ENCODE peak calls at places on chromosomes 6 and 20, in ten cellular contexts. One of them, this sample, is unnamed.

GRCh38 chr6:130681028-130681427 is 146.2 kb upstream of the SMLR1 start:
- DNase-seq in hepatic stellate cell: peak; percentile 19
- DNase-seq in activated CD4-positive, alpha-beta T cell treated with anti-CD3 and anti-CD28 coated beads, Interleukin-2, amount 50 U/mL, for 1 hour: no peak
- DNase-seq in neural crest cell: no peak
- DNase-seq in naive thymus-derived CD8-positive, alpha-beta T cell: no peak
- DNase-seq in AG04450: no peak
- DNase-seq in Calu3: no peak
- DNase-seq in GM23338: no peak
- DNase-seq in D341Med: no peak
- DNase-seq in central memory CD8-positive, alpha-beta T cell: no peak
- DNase-seq in this sample: no peak

GRCh38 chr6:148493374-148493773 is 150.7 kb downstream of the SASH1 start:
- DNase-seq in Calu3: no peak
- DNase-seq in hepatic stellate cell: no peak
- DNase-seq in central memory CD8-positive, alpha-beta T cell: no peak
- DNase-seq in D341Med: no peak
- DNase-seq in naive thymus-derived CD8-positive, alpha-beta T cell: no peak
- DNase-seq in neural crest cell: no peak
- DNase-seq in activated CD4-positive, alpha-beta T cell treated with anti-CD3 and anti-CD28 coated beads, Interleukin-2, amount 50 U/mL, for 1 hour: no peak
- DNase-seq in GM23338: no peak
- DNase-seq in AG04450: no peak
- DNase-seq in this sample: no peak

GRCh38 chr6:106870824-106871300 is 103.7 kb downstream of the CD24 start:
- DNase-seq in naive thymus-derived CD8-positive, alpha-beta T cell: no peak
- DNase-seq in activated CD4-positive, alpha-beta T cell treated with anti-CD3 and anti-CD28 coated beads, Interleukin-2, amount 50 U/mL, for 1 hour: no peak
- DNase-seq in neural crest cell: no peak
- DNase-seq in D341Med: no peak
- DNase-seq in central memory CD8-positive, alpha-beta T cell: no peak
- DNase-seq in Calu3: peak; percentile 15
- DNase-seq in hepatic stellate cell: no peak
- DNase-seq in AG04450: no peak
- DNase-seq in GM23338: no peak
- DNase-seq in this sample: no peak

GRCh38 chr20:57211949-57212889 is 54.2 kb downstream of the BMP7 start:
- DNase-seq in Calu3: peak; percentile 87
- DNase-seq in AG04450: peak; percentile 44
- DNase-seq in activated CD4-positive, alpha-beta T cell treated with anti-CD3 and anti-CD28 coated beads, Interleukin-2, amount 50 U/mL, for 1 hour: no peak
- DNase-seq in neural crest cell: peak; percentile 51
- DNase-seq in naive thymus-derived CD8-positive, alpha-beta T cell: no peak
- DNase-seq in hepatic stellate cell: peak; percentile 38
- DNase-seq in D341Med: peak; percentile 52
- DNase-seq in central memory CD8-positive, alpha-beta T cell: no peak
- DNase-seq in GM23338: peak; percentile 71
- DNase-seq in this sample: no peak

GRCh38 chr6:14035448-14035847 is 82.1 kb upstream of the CD83 start:
- DNase-seq in naive thymus-derived CD8-positive, alpha-beta T cell: no peak
- DNase-seq in neural crest cell: no peak
- DNase-seq in activated CD4-positive, alpha-beta T cell treated with anti-CD3 and anti-CD28 coated beads, Interleukin-2, amount 50 U/mL, for 1 hour: no peak
- DNase-seq in GM23338: peak; percentile 82
- DNase-seq in Calu3: peak; percentile 9
- DNase-seq in AG04450: peak; percentile 94
- DNase-seq in hepatic stellate cell: peak; percentile 53
- DNase-seq in central memory CD8-positive, alpha-beta T cell: no peak
- DNase-seq in D341Med: no peak
- DNase-seq in this sample: peak; percentile 70

GRCh38 chr6:128520436-128521301 is at the start of gene PTPRK:
- DNase-seq in naive thymus-derived CD8-positive, alpha-beta T cell: peak; percentile 92
- DNase-seq in hepatic stellate cell: peak; percentile 86
- DNase-seq in activated CD4-positive, alpha-beta T cell treated with anti-CD3 and anti-CD28 coated beads, Interleukin-2, amount 50 U/mL, for 1 hour: peak; percentile 85
- DNase-seq in D341Med: peak; percentile 91
- DNase-seq in central memory CD8-positive, alpha-beta T cell: peak; percentile 60
- DNase-seq in AG04450: peak; percentile 68
- DNase-seq in neural crest cell: peak; percentile 89
- DNase-seq in GM23338: peak; percentile 95
- DNase-seq in Calu3: peak; percentile 96
- DNase-seq in this sample: peak; percentile 93

GRCh38 chr6:10518461-10519216 is 2.5 kb upstream of the GCNT2 start:
- DNase-seq in D341Med: no peak
- DNase-seq in naive thymus-derived CD8-positive, alpha-beta T cell: no peak
- DNase-seq in hepatic stellate cell: no peak
- DNase-seq in central memory CD8-positive, alpha-beta T cell: no peak
- DNase-seq in GM23338: peak; percentile 50
- DNase-seq in activated CD4-positive, alpha-beta T cell treated with anti-CD3 and anti-CD28 coated beads, Interleukin-2, amount 50 U/mL, for 1 hour: no peak
- DNase-seq in Calu3: peak; percentile 39
- DNase-seq in neural crest cell: no peak
- DNase-seq in AG04450: no peak
- DNase-seq in this sample: peak; percentile 63

GRCh38 chr20:10109621-10110020 is 74.8 kb downstream of the ANKEF1 start:
- DNase-seq in GM23338: no peak
- DNase-seq in activated CD4-positive, alpha-beta T cell treated with anti-CD3 and anti-CD28 coated beads, Interleukin-2, amount 50 U/mL, for 1 hour: no peak
- DNase-seq in central memory CD8-positive, alpha-beta T cell: no peak
- DNase-seq in naive thymus-derived CD8-positive, alpha-beta T cell: no peak
- DNase-seq in Calu3: no peak
- DNase-seq in hepatic stellate cell: no peak
- DNase-seq in AG04450: no peak
- DNase-seq in D341Med: no peak
- DNase-seq in neural crest cell: no peak
- DNase-seq in this sample: no peak

GRCh38 chr20:21571841-21572690 is 58.2 kb upstream of the NKX2-2 start:
- DNase-seq in naive thymus-derived CD8-positive, alpha-beta T cell: peak; percentile 26
- DNase-seq in central memory CD8-positive, alpha-beta T cell: no peak
- DNase-seq in D341Med: peak; percentile 60
- DNase-seq in AG04450: no peak
- DNase-seq in activated CD4-positive, alpha-beta T cell treated with anti-CD3 and anti-CD28 coated beads, Interleukin-2, amount 50 U/mL, for 1 hour: peak; percentile 10
- DNase-seq in GM23338: peak; percentile 58
- DNase-seq in neural crest cell: no peak
- DNase-seq in Calu3: no peak
- DNase-seq in hepatic stellate cell: peak; percentile 21
- DNase-seq in this sample: no peak

GRCh38 chr20:36084897-36085617 is 69.5 kb upstream of the EPB41L1 start:
- DNase-seq in neural crest cell: no peak
- DNase-seq in Calu3: peak; percentile 73
- DNase-seq in activated CD4-positive, alpha-beta T cell treated with anti-CD3 and anti-CD28 coated beads, Interleukin-2, amount 50 U/mL, for 1 hour: no peak
- DNase-seq in hepatic stellate cell: no peak
- DNase-seq in D341Med: no peak
- DNase-seq in GM23338: no peak
- DNase-seq in AG04450: no peak
- DNase-seq in central memory CD8-positive, alpha-beta T cell: no peak
- DNase-seq in naive thymus-derived CD8-positive, alpha-beta T cell: no peak
- DNase-seq in this sample: no peak

GRCh38 chr6:34981951-34982350 is 92.9 kb downstream of the ANKS1A start:
- DNase-seq in naive thymus-derived CD8-positive, alpha-beta T cell: no peak
- DNase-seq in Calu3: no peak
- DNase-seq in neural crest cell: no peak
- DNase-seq in hepatic stellate cell: peak; percentile 31
- DNase-seq in AG04450: no peak
- DNase-seq in activated CD4-positive, alpha-beta T cell treated with anti-CD3 and anti-CD28 coated beads, Interleukin-2, amount 50 U/mL, for 1 hour: no peak
- DNase-seq in central memory CD8-positive, alpha-beta T cell: no peak
- DNase-seq in GM23338: no peak
- DNase-seq in D341Med: no peak
- DNase-seq in this sample: no peak

GRCh38 chr6:25041676-25042598 is 106.2 kb upstream of the RIPOR2 start:
- DNase-seq in hepatic stellate cell: no peak
- DNase-seq in neural crest cell: no peak
- DNase-seq in Calu3: no peak
- DNase-seq in D341Med: no peak
- DNase-seq in GM23338: peak; percentile 38
- DNase-seq in AG04450: no peak
- DNase-seq in activated CD4-positive, alpha-beta T cell treated with anti-CD3 and anti-CD28 coated beads, Interleukin-2, amount 50 U/mL, for 1 hour: peak; percentile 52
- DNase-seq in naive thymus-derived CD8-positive, alpha-beta T cell: peak; percentile 59
- DNase-seq in central memory CD8-positive, alpha-beta T cell: no peak
- DNase-seq in this sample: no peak

GRCh38 chr20:6333110-6333509 is 210.3 kb upstream of the FERMT1 start:
- DNase-seq in central memory CD8-positive, alpha-beta T cell: no peak
- DNase-seq in GM23338: no peak
- DNase-seq in hepatic stellate cell: no peak
- DNase-seq in Calu3: no peak
- DNase-seq in naive thymus-derived CD8-positive, alpha-beta T cell: no peak
- DNase-seq in neural crest cell: no peak
- DNase-seq in D341Med: no peak
- DNase-seq in activated CD4-positive, alpha-beta T cell treated with anti-CD3 and anti-CD28 coated beads, Interleukin-2, amount 50 U/mL, for 1 hour: no peak
- DNase-seq in AG04450: no peak
- DNase-seq in this sample: no peak

GRCh38 chr6:75117701-75118100 is 88.2 kb downstream of the COL12A1 start:
- DNase-seq in hepatic stellate cell: no peak
- DNase-seq in central memory CD8-positive, alpha-beta T cell: no peak
- DNase-seq in Calu3: no peak
- DNase-seq in neural crest cell: no peak
- DNase-seq in activated CD4-positive, alpha-beta T cell treated with anti-CD3 and anti-CD28 coated beads, Interleukin-2, amount 50 U/mL, for 1 hour: no peak
- DNase-seq in AG04450: no peak
- DNase-seq in D341Med: no peak
- DNase-seq in GM23338: no peak
- DNase-seq in naive thymus-derived CD8-positive, alpha-beta T cell: no peak
- DNase-seq in this sample: no peak

GRCh38 chr6:38420207-38420606 is 219.5 kb downstream of the BTBD9 start:
- DNase-seq in GM23338: no peak
- DNase-seq in activated CD4-positive, alpha-beta T cell treated with anti-CD3 and anti-CD28 coated beads, Interleukin-2, amount 50 U/mL, for 1 hour: no peak
- DNase-seq in neural crest cell: no peak
- DNase-seq in AG04450: no peak
- DNase-seq in D341Med: no peak
- DNase-seq in central memory CD8-positive, alpha-beta T cell: no peak
- DNase-seq in Calu3: no peak
- DNase-seq in naive thymus-derived CD8-positive, alpha-beta T cell: no peak
- DNase-seq in hepatic stellate cell: no peak
- DNase-seq in this sample: no peak

GRCh38 chr6:9397981-9398559 is 962.7 kb upstream of the SLC35B3 start:
- DNase-seq in central memory CD8-positive, alpha-beta T cell: no peak
- DNase-seq in GM23338: no peak
- DNase-seq in naive thymus-derived CD8-positive, alpha-beta T cell: no peak
- DNase-seq in activated CD4-positive, alpha-beta T cell treated with anti-CD3 and anti-CD28 coated beads, Interleukin-2, amount 50 U/mL, for 1 hour: no peak
- DNase-seq in neural crest cell: no peak
- DNase-seq in Calu3: peak; percentile 43
- DNase-seq in AG04450: no peak
- DNase-seq in hepatic stellate cell: no peak
- DNase-seq in D341Med: no peak
- DNase-seq in this sample: no peak

GRCh38 chr6:43077981-43078411 is 1.9 kb downstream of the PTK7 start:
- DNase-seq in neural crest cell: no peak
- DNase-seq in activated CD4-positive, alpha-beta T cell treated with anti-CD3 and anti-CD28 coated beads, Interleukin-2, amount 50 U/mL, for 1 hour: no peak
- DNase-seq in Calu3: no peak
- DNase-seq in central memory CD8-positive, alpha-beta T cell: no peak
- DNase-seq in hepatic stellate cell: no peak
- DNase-seq in naive thymus-derived CD8-positive, alpha-beta T cell: no peak
- DNase-seq in D341Med: no peak
- DNase-seq in GM23338: no peak
- DNase-seq in AG04450: no peak
- DNase-seq in this sample: no peak

GRCh38 chr6:168962886-168963285 is 290.8 kb downstream of the THBS2 start:
- DNase-seq in Calu3: no peak
- DNase-seq in activated CD4-positive, alpha-beta T cell treated with anti-CD3 and anti-CD28 coated beads, Interleukin-2, amount 50 U/mL, for 1 hour: no peak
- DNase-seq in naive thymus-derived CD8-positive, alpha-beta T cell: no peak
- DNase-seq in AG04450: no peak
- DNase-seq in hepatic stellate cell: no peak
- DNase-seq in D341Med: no peak
- DNase-seq in GM23338: no peak
- DNase-seq in central memory CD8-positive, alpha-beta T cell: no peak
- DNase-seq in neural crest cell: no peak
- DNase-seq in this sample: no peak

GRCh38 chr6:141830530-141830929 is 302.2 kb upstream of the GJE1 start:
- DNase-seq in GM23338: no peak
- DNase-seq in activated CD4-positive, alpha-beta T cell treated with anti-CD3 and anti-CD28 coated beads, Interleukin-2, amount 50 U/mL, for 1 hour: no peak
- DNase-seq in central memory CD8-positive, alpha-beta T cell: no peak
- DNase-seq in Calu3: no peak
- DNase-seq in AG04450: no peak
- DNase-seq in D341Med: no peak
- DNase-seq in neural crest cell: no peak
- DNase-seq in naive thymus-derived CD8-positive, alpha-beta T cell: no peak
- DNase-seq in hepatic stellate cell: no peak
- DNase-seq in this sample: peak; percentile 10

GRCh38 chr6:49052901-49053300 is 410.2 kb downstream of the MMUT start:
- DNase-seq in naive thymus-derived CD8-positive, alpha-beta T cell: no peak
- DNase-seq in AG04450: no peak
- DNase-seq in D341Med: no peak
- DNase-seq in activated CD4-positive, alpha-beta T cell treated with anti-CD3 and anti-CD28 coated beads, Interleukin-2, amount 50 U/mL, for 1 hour: no peak
- DNase-seq in neural crest cell: no peak
- DNase-seq in central memory CD8-positive, alpha-beta T cell: no peak
- DNase-seq in GM23338: no peak
- DNase-seq in Calu3: no peak
- DNase-seq in hepatic stellate cell: no peak
- DNase-seq in this sample: no peak

GRCh38 chr20:63456429-63457284 is 15.8 kb downstream of the KCNQ2 start:
- DNase-seq in D341Med: no peak
- DNase-seq in central memory CD8-positive, alpha-beta T cell: no peak
- DNase-seq in hepatic stellate cell: peak; percentile 38
- DNase-seq in naive thymus-derived CD8-positive, alpha-beta T cell: no peak
- DNase-seq in AG04450: no peak
- DNase-seq in Calu3: no peak
- DNase-seq in activated CD4-positive, alpha-beta T cell treated with anti-CD3 and anti-CD28 coated beads, Interleukin-2, amount 50 U/mL, for 1 hour: no peak
- DNase-seq in GM23338: no peak
- DNase-seq in neural crest cell: no peak
- DNase-seq in this sample: peak; percentile 65

GRCh38 chr20:38790210-38791053 is 15.1 kb upstream of the PPP1R16B start:
- DNase-seq in AG04450: no peak
- DNase-seq in activated CD4-positive, alpha-beta T cell treated with anti-CD3 and anti-CD28 coated beads, Interleukin-2, amount 50 U/mL, for 1 hour: no peak
- DNase-seq in hepatic stellate cell: no peak
- DNase-seq in naive thymus-derived CD8-positive, alpha-beta T cell: peak; percentile 50
- DNase-seq in D341Med: peak; percentile 74
- DNase-seq in central memory CD8-positive, alpha-beta T cell: no peak
- DNase-seq in neural crest cell: peak; percentile 34
- DNase-seq in Calu3: peak; percentile 22
- DNase-seq in GM23338: peak; percentile 92
- DNase-seq in this sample: no peak

GRCh38 chr6:56528412-56528841 is 114.3 kb downstream of the DST start:
- DNase-seq in D341Med: no peak
- DNase-seq in naive thymus-derived CD8-positive, alpha-beta T cell: no peak
- DNase-seq in central memory CD8-positive, alpha-beta T cell: no peak
- DNase-seq in hepatic stellate cell: peak; percentile 39
- DNase-seq in activated CD4-positive, alpha-beta T cell treated with anti-CD3 and anti-CD28 coated beads, Interleukin-2, amount 50 U/mL, for 1 hour: no peak
- DNase-seq in neural crest cell: no peak
- DNase-seq in GM23338: no peak
- DNase-seq in Calu3: no peak
- DNase-seq in AG04450: peak; percentile 91
- DNase-seq in this sample: no peak

GRCh38 chr6:6696867-6697531 is 108.5 kb downstream of the LY86 start:
- DNase-seq in neural crest cell: peak; percentile 75
- DNase-seq in D341Med: peak; percentile 82
- DNase-seq in activated CD4-positive, alpha-beta T cell treated with anti-CD3 and anti-CD28 coated beads, Interleukin-2, amount 50 U/mL, for 1 hour: no peak
- DNase-seq in hepatic stellate cell: peak; percentile 46
- DNase-seq in AG04450: no peak
- DNase-seq in Calu3: peak; percentile 55
- DNase-seq in GM23338: peak; percentile 91
- DNase-seq in naive thymus-derived CD8-positive, alpha-beta T cell: peak; percentile 21
- DNase-seq in central memory CD8-positive, alpha-beta T cell: no peak
- DNase-seq in this sample: peak; percentile 73

GRCh38 chr6:127346512-127346911 is 3.1 kb upstream of the ECHDC1 start:
- DNase-seq in naive thymus-derived CD8-positive, alpha-beta T cell: no peak
- DNase-seq in activated CD4-positive, alpha-beta T cell treated with anti-CD3 and anti-CD28 coated beads, Interleukin-2, amount 50 U/mL, for 1 hour: no peak
- DNase-seq in GM23338: no peak
- DNase-seq in central memory CD8-positive, alpha-beta T cell: no peak
- DNase-seq in neural crest cell: no peak
- DNase-seq in AG04450: no peak
- DNase-seq in hepatic stellate cell: no peak
- DNase-seq in D341Med: no peak
- DNase-seq in Calu3: no peak
- DNase-seq in this sample: no peak

GRCh38 chr6:46734867-46735719 is at the start of gene PLA2G7:
- DNase-seq in hepatic stellate cell: peak; percentile 23
- DNase-seq in GM23338: peak; percentile 78
- DNase-seq in naive thymus-derived CD8-positive, alpha-beta T cell: no peak
- DNase-seq in Calu3: peak; percentile 57
- DNase-seq in neural crest cell: peak; percentile 38
- DNase-seq in AG04450: no peak
- DNase-seq in central memory CD8-positive, alpha-beta T cell: no peak
- DNase-seq in D341Med: peak; percentile 70
- DNase-seq in activated CD4-positive, alpha-beta T cell treated with anti-CD3 and anti-CD28 coated beads, Interleukin-2, amount 50 U/mL, for 1 hour: no peak
- DNase-seq in this sample: peak; percentile 87

GRCh38 chr6:4487538-4487937 is 288.7 kb upstream of the CDYL start:
- DNase-seq in Calu3: peak; percentile 63
- DNase-seq in hepatic stellate cell: no peak
- DNase-seq in central memory CD8-positive, alpha-beta T cell: no peak
- DNase-seq in D341Med: no peak
- DNase-seq in activated CD4-positive, alpha-beta T cell treated with anti-CD3 and anti-CD28 coated beads, Interleukin-2, amount 50 U/mL, for 1 hour: no peak
- DNase-seq in GM23338: no peak
- DNase-seq in neural crest cell: no peak
- DNase-seq in AG04450: no peak
- DNase-seq in naive thymus-derived CD8-positive, alpha-beta T cell: no peak
- DNase-seq in this sample: no peak

GRCh38 chr6:44041461-44042260 is 85.6 kb downstream of the MRPL14 start:
- DNase-seq in GM23338: peak; percentile 69
- DNase-seq in Calu3: peak; percentile 59
- DNase-seq in activated CD4-positive, alpha-beta T cell treated with anti-CD3 and anti-CD28 coated beads, Interleukin-2, amount 50 U/mL, for 1 hour: no peak
- DNase-seq in hepatic stellate cell: peak; percentile 94
- DNase-seq in naive thymus-derived CD8-positive, alpha-beta T cell: no peak
- DNase-seq in neural crest cell: no peak
- DNase-seq in AG04450: peak; percentile 97
- DNase-seq in D341Med: no peak
- DNase-seq in central memory CD8-positive, alpha-beta T cell: no peak
- DNase-seq in this sample: no peak

This sample was measured in T47D.